ENCODE peak calls at places on chromosome 2, in six cellular contexts. E, N, H, A, S and V are unnamed samples.

GRCh38 chr2:38224821-38225450 is 149.0 kb upstream of the CYP1B1 start:
- DNase-seq in E (no peak), N (no peak), H (no peak), A (no peak), S (no peak), V (no peak)

GRCh38 chr2:11310212-11310611 is 34.2 kb downstream of the ROCK2 start:
- DNase-seq in E (no peak), N (no peak), H (no peak), A (no peak), S (no peak), V (no peak)

GRCh38 chr2:238750212-238750904 is 97.5 kb upstream of the TWIST2 start:
- DNase-seq in E (no peak), N (no peak), H (no peak), A (no peak), S (no peak), V (no peak)

GRCh38 chr2:23555944-23556343 is 171.0 kb downstream of the KLHL29 start:
- DNase-seq in E (no peak), N (no peak), H (no peak), A (no peak), S (no peak), V (no peak)

GRCh38 chr2:206981739-206982336 is 42.5 kb downstream of the CPO start:
- DNase-seq in E (peak), N (no peak), H (peak), A (peak), S (peak), V (peak)

GRCh38 chr2:228039752-228040534 is 141.5 kb downstream of the SPHKAP start:
- DNase-seq in E (no peak), N (no peak), H (peak), A (no peak), S (no peak), V (peak)

GRCh38 chr2:192016265-192016664 is 169.4 kb upstream of the CAVIN2 start:
- DNase-seq in E (no peak), N (no peak), H (no peak), A (no peak), S (no peak), V (no peak)

GRCh38 chr2:66456183-66457041 is 21.5 kb downstream of the MEIS1 start:
- DNase-seq in E (no peak), N (no peak), H (no peak), A (no peak), S (no peak), V (no peak)

GRCh38 chr2:55014962-55015939 is 35.0 kb downstream of the RTN4 start:
- DNase-seq in E (peak), N (no peak), H (peak), A (no peak), S (peak), V (peak)

GRCh38 chr2:33038230-33038629 is 91.5 kb downstream of the LTBP1 start:
- DNase-seq in E (no peak), N (no peak), H (no peak), A (no peak), S (no peak), V (no peak)

GRCh38 chr2:27720004-27720551 is 51.4 kb upstream of the MRPL33 start:
- DNase-seq in E (no peak), N (peak), H (peak), A (peak), S (peak), V (peak)

GRCh38 chr2:213934560-213934959 is 476.3 kb upstream of the VWC2L start:
- DNase-seq in E (peak), N (no peak), H (peak), A (no peak), S (no peak), V (peak)

GRCh38 chr2:96090181-96090500 is 26.2 kb downstream of the ADRA2B start:
- DNase-seq in E (no peak), N (no peak), H (no peak), A (no peak), S (no peak), V (no peak)

GRCh38 chr2:123362671-123363070 is 662.4 kb upstream of the CNTNAP5 start:
- DNase-seq in E (no peak), N (no peak), H (no peak), A (no peak), S (no peak), V (no peak)

GRCh38 chr2:8086796-8087479 is 594.9 kb upstream of the ID2 start:
- DNase-seq in E (no peak), N (no peak), H (no peak), A (no peak), S (peak), V (no peak)

GRCh38 chr2:206004004-206004693 is 81.8 kb downstream of the INO80D start:
- DNase-seq in E (no peak), N (no peak), H (peak), A (peak), S (no peak), V (peak)

GRCh38 chr2:39511786-39512433 is 74.8 kb upstream of the MAP4K3 start:
- DNase-seq in E (no peak), N (no peak), H (peak), A (no peak), S (no peak), V (no peak)

GRCh38 chr2:30267161-30267568 is 35.8 kb downstream of the LBH start:
- DNase-seq in E (no peak), N (no peak), H (no peak), A (peak), S (no peak), V (peak)

GRCh38 chr2:235591921-235592320 is 98.1 kb downstream of the AGAP1 start:
- DNase-seq in E (no peak), N (no peak), H (no peak), A (no peak), S (peak), V (no peak)

GRCh38 chr2:28408764-28409599 is 16.3 kb downstream of the FOSL2 start:
- DNase-seq in E (peak), N (peak), H (no peak), A (peak), S (peak), V (no peak)

GRCh38 chr2:10632230-10632629 is 57.5 kb downstream of the NOL10 start:
- DNase-seq in E (no peak), N (no peak), H (no peak), A (no peak), S (no peak), V (no peak)

GRCh38 chr2:18171191-18172139 is 293.0 kb downstream of the KCNS3 start:
- DNase-seq in E (no peak), N (no peak), H (no peak), A (no peak), S (no peak), V (no peak)

GRCh38 chr2:48725696-48726494 is 29.6 kb downstream of the LHCGR start:
- DNase-seq in E (no peak), N (no peak), H (no peak), A (no peak), S (no peak), V (peak)